ENCODE peak calls at places on chromosomes 2 and 18, in six cellular contexts. J, V, I, A, T and L are unnamed samples.

GRCh38 chr2:3420076-3420848 is 40.8 kb downstream of the TRAPPC12 start:
- DNase-seq in J (no peak), V (no peak), I (no peak), A (no peak), T (no peak), L (no peak)

GRCh38 chr18:42446195-42446594 is 491.2 kb downstream of the PIK3C3 start:
- DNase-seq in J (no peak), V (peak; percentile 94), I (no peak), A (no peak), T (no peak), L (no peak)

GRCh38 chr2:65620026-65620425 is 187.6 kb upstream of the SPRED2 start:
- DNase-seq in J (no peak), V (no peak), I (no peak), A (no peak), T (no peak), L (no peak)

GRCh38 chr2:149739171-149739879 is 151.8 kb upstream of the MMADHC start:
- DNase-seq in J (no peak), V (no peak), I (no peak), A (no peak), T (no peak), L (no peak)

GRCh38 chr18:43031169-43031568 is 84.3 kb downstream of the RIT2 start:
- DNase-seq in J (no peak), V (no peak), I (no peak), A (no peak), T (no peak), L (no peak)

GRCh38 chr2:226208726-226209125 is 590.9 kb downstream of the IRS1 start:
- DNase-seq in J (no peak), V (no peak), I (no peak), A (no peak), T (no peak), L (no peak)

GRCh38 chr2:55718165-55719008 is 24.7 kb upstream of the PNPT1 start:
- DNase-seq in J (peak; percentile 14), V (peak; percentile 66), I (peak; percentile 58), A (peak; percentile 56), T (peak; percentile 59), L (peak; percentile 93)

GRCh38 chr2:129710670-129711495 is 268.6 kb upstream of the RAB6C start:
- DNase-seq in J (no peak), V (no peak), I (no peak), A (no peak), T (no peak), L (no peak)

GRCh38 chr18:22314001-22314400 is 103.7 kb downstream of the CTAGE1 start:
- DNase-seq in J (no peak), V (no peak), I (no peak), A (no peak), T (no peak), L (no peak)

GRCh38 chr2:64679673-64680425 is 26.1 kb upstream of the SERTAD2 start:
- DNase-seq in J (no peak), V (no peak), I (no peak), A (peak; percentile 56), T (no peak), L (no peak)

GRCh38 chr18:59659486-59660187 is 37.6 kb downstream of the CCBE1 start:
- DNase-seq in J (no peak), V (no peak), I (no peak), A (no peak), T (no peak), L (no peak)

GRCh38 chr2:174025271-174026121 is 60.3 kb upstream of the SP3 start:
- DNase-seq in J (peak; percentile 67), V (peak; percentile 72), I (no peak), A (peak; percentile 76), T (no peak), L (peak; percentile 44)

DNA sequence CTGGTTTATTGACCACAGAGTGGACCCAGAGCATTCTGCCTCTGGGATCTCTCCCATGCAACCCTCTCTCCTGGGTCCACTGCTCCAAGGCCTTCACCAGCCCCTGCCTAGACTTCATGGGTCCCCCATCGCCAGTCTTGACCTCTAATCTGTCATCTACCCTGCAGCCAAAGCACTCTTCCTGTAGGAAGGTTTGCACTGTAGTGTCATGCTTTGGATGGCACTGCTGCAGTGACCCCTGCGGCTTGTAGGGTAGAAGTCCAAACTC is 41.7 kb downstream of the MYO7B start:
- DNase-seq in J (no peak), V (no peak), I (no peak), A (no peak), T (no peak), L (no peak)
- TF ChIP-seq REST in J (no peak), V (no peak), I (no peak), A (no peak), T (no peak), L (no peak)

GRCh38 chr2:184689633-184690032 is 91.3 kb downstream of the ZNF804A start:
- DNase-seq in J (no peak), V (no peak), I (no peak), A (no peak), T (no peak), L (no peak)

GRCh38 chr2:184696644-184697043 is 98.3 kb downstream of the ZNF804A start:
- DNase-seq in J (no peak), V (no peak), I (no peak), A (no peak), T (no peak), L (no peak)

GRCh38 chr2:184692137-184692734 is 93.9 kb downstream of the ZNF804A start:
- DNase-seq in J (no peak), V (no peak), I (no peak), A (peak; percentile 55), T (no peak), L (no peak)
- TF ChIP-seq REST in J (no peak), V (no peak), I (no peak), A (no peak), T (no peak), L (no peak)

GRCh38 chr18:9478545-9478944 is 3.2 kb downstream of the RALBP1 start:
- DNase-seq in J (no peak), V (no peak), I (no peak), A (no peak), T (no peak), L (peak; percentile 9)

GRCh38 chr18:9474103-9474982 is 970 bp upstream of the RALBP1 start:
- DNase-seq in J (no peak), V (peak; percentile 66), I (peak; percentile 52), A (peak; percentile 81), T (peak; percentile 72), L (peak; percentile 75)

GRCh38 chr18:9477509-9477908 is 2.2 kb downstream of the RALBP1 start:
- DNase-seq in J (no peak), V (no peak), I (no peak), A (no peak), T (no peak), L (no peak)

GRCh38 chr18:9474983-9475642 is at the start of gene RALBP1:
- DNase-seq in J (peak; percentile 99), V (peak; percentile 98), I (peak; percentile 86), A (peak; percentile 97), T (peak; percentile 98), L (peak; percentile 99)

DNA sequence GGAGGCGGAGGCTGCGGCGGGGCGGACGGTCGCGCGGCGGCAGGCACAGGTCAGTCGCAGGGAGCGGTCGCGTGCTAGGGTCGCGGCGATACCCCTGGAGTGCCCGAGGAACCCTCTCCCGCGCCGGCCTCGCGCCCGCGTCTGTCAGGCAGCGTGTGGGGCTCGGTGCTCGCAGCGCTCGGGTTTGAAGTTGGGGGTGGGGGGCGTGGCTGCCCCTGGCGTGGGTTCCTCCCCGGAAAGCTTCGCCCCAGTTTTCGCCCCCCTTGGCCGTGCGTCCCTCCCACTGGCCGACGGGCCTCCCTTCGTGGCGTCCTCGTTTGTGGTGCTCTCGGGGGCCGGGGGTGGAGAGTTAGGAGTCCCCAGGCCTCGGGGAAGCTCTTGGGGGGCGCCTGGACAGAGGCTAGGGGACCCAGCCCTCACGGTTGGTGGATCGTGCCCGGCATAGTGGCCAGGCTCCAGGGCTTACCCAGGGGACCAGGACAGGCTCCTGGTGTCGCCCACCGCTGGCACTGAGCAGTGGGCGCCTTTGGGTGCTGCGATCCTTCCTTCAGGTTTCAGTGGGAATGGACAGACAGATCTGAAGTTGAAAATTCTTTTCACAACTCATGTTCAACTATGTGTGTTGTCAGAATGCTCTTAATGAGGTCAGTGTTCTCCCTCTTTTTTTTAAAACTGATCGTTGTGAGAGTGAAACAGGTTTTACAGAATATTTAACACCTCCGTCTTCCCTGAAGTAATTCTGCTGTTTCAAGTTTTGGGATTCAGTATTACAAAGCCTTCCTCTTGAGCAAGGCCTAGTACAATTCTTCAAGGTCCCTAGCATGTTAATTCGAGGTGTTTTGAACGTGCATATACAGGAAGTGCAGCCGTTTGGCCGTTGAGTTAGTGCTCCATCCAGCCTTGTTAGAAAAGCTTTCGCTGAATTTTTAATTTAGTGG is 599 bp downstream of the RALBP1 start:
- DNase-seq in J (no peak), V (no peak), I (peak; percentile 6), A (peak; percentile 32), T (no peak), L (peak; percentile 20)
- TF ChIP-seq REST in J (peak; percentile 65), V (no peak), I (no peak), A (no peak), T (no peak), L (no peak)

GRCh38 chr18:62402342-62402948 is 77.3 kb downstream of the TNFRSF11A start:
- DNase-seq in J (no peak), V (peak; percentile 30), I (no peak), A (no peak), T (no peak), L (no peak)

GRCh38 chr18:62398291-62398690 is 73.2 kb downstream of the TNFRSF11A start:
- DNase-seq in J (no peak), V (no peak), I (no peak), A (no peak), T (no peak), L (no peak)

GRCh38 chr18:62399306-62399705 is 74.2 kb downstream of the TNFRSF11A start:
- DNase-seq in J (no peak), V (no peak), I (no peak), A (no peak), T (no peak), L (no peak)

GRCh38 chr18:62400916-62401315 is 75.8 kb downstream of the TNFRSF11A start:
- DNase-seq in J (no peak), V (no peak), I (no peak), A (no peak), T (no peak), L (no peak)

GRCh38 chr18:62399781-62400308 is 74.7 kb downstream of the TNFRSF11A start:
- DNase-seq in J (no peak), V (peak; percentile 79), I (peak; percentile 53), A (peak; percentile 39), T (no peak), L (peak; percentile 79)
- TF ChIP-seq REST in J (no peak), V (no peak), I (no peak), A (no peak), T (no peak), L (no peak)

GRCh38 chr2:20198001-20198400 is 26.9 kb downstream of the SDC1 start:
- DNase-seq in J (no peak), V (no peak), I (no peak), A (no peak), T (no peak), L (no peak)
- TF ChIP-seq REST in J (no peak), V (no peak), I (no peak), A (no peak), T (no peak), L (no peak)